ENCODE peak calls at places on chromosome 10, in six cellular contexts. One of them, this sample, is unnamed.
A peak's percentile ranks its signal among the peaks of the same experiment; 100 is the strongest.

GRCh38 chr10:75211007-75211735 is 575 bp downstream of the VDAC2 start:
- DNase-seq in dorsolateral prefrontal cortex: no peak
- DNase-seq in pancreas: peak; percentile 81
- DNase-seq in transverse colon: peak; percentile 64
- DNase-seq in prostate gland: no peak
- DNase-seq in breast epithelium: no peak
- DNase-seq in this sample: no peak

GRCh38 chr10:88565072-88565471 is 18.0 kb downstream of the RNLS start:
- DNase-seq in dorsolateral prefrontal cortex: no peak
- DNase-seq in pancreas: no peak
- DNase-seq in transverse colon: no peak
- DNase-seq in prostate gland: no peak
- DNase-seq in breast epithelium: no peak
- DNase-seq in this sample: no peak

GRCh38 chr10:2674451-2674850 is 392.9 kb upstream of the PFKP start:
- DNase-seq in dorsolateral prefrontal cortex: no peak
- DNase-seq in pancreas: no peak
- DNase-seq in transverse colon: no peak
- DNase-seq in prostate gland: no peak
- DNase-seq in breast epithelium: no peak
- DNase-seq in this sample: no peak

GRCh38 chr10:13659887-13660544 is 73.3 kb downstream of the PRPF18 start:
- DNase-seq in dorsolateral prefrontal cortex: peak; percentile 70
- DNase-seq in pancreas: no peak
- DNase-seq in transverse colon: peak; percentile 59
- DNase-seq in prostate gland: peak; percentile 30
- DNase-seq in breast epithelium: peak; percentile 62
- DNase-seq in this sample: peak; percentile 51

GRCh38 chr10:129916506-129916995 is 47.5 kb downstream of the EBF3 start:
- DNase-seq in dorsolateral prefrontal cortex: no peak
- DNase-seq in pancreas: no peak
- DNase-seq in transverse colon: no peak
- DNase-seq in prostate gland: no peak
- DNase-seq in breast epithelium: peak; percentile 39
- DNase-seq in this sample: no peak

GRCh38 chr10:53650794-53651193 is 878.2 kb upstream of the MBL2 start:
- DNase-seq in dorsolateral prefrontal cortex: no peak
- DNase-seq in pancreas: no peak
- DNase-seq in transverse colon: no peak
- DNase-seq in prostate gland: no peak
- DNase-seq in breast epithelium: no peak
- DNase-seq in this sample: no peak

GRCh38 chr10:63201118-63201517 is 68.0 kb downstream of the NRBF2 start:
- DNase-seq in dorsolateral prefrontal cortex: no peak
- DNase-seq in pancreas: no peak
- DNase-seq in transverse colon: no peak
- DNase-seq in prostate gland: no peak
- DNase-seq in breast epithelium: no peak
- DNase-seq in this sample: no peak

GRCh38 chr10:5943536-5943935 is 33.8 kb downstream of the IL15RA start:
- DNase-seq in dorsolateral prefrontal cortex: no peak
- DNase-seq in pancreas: no peak
- DNase-seq in transverse colon: no peak
- DNase-seq in prostate gland: no peak
- DNase-seq in breast epithelium: no peak
- DNase-seq in this sample: no peak

GRCh38 chr10:122861724-122862161 is 16.1 kb upstream of the CUZD1 start:
- DNase-seq in dorsolateral prefrontal cortex: no peak
- DNase-seq in pancreas: no peak
- DNase-seq in transverse colon: no peak
- DNase-seq in prostate gland: no peak
- DNase-seq in breast epithelium: no peak
- DNase-seq in this sample: no peak

GRCh38 chr10:19968745-19969144 is 152.5 kb downstream of the PLXDC2 start:
- DNase-seq in dorsolateral prefrontal cortex: no peak
- DNase-seq in pancreas: no peak
- DNase-seq in transverse colon: no peak
- DNase-seq in prostate gland: no peak
- DNase-seq in breast epithelium: no peak
- DNase-seq in this sample: no peak

GRCh38 chr10:6431186-6431585 is 148.9 kb downstream of the PRKCQ start:
- DNase-seq in dorsolateral prefrontal cortex: no peak
- DNase-seq in pancreas: no peak
- DNase-seq in transverse colon: no peak
- DNase-seq in prostate gland: no peak
- DNase-seq in breast epithelium: no peak
- DNase-seq in this sample: no peak

GRCh38 chr10:96835826-96836365 is 3.8 kb downstream of the LCOR start:
- DNase-seq in dorsolateral prefrontal cortex: no peak
- DNase-seq in pancreas: no peak
- DNase-seq in transverse colon: no peak
- DNase-seq in prostate gland: no peak
- DNase-seq in breast epithelium: no peak
- DNase-seq in this sample: no peak

GRCh38 chr10:93028881-93029280 is 31.7 kb upstream of the CYP26C1 start:
- DNase-seq in dorsolateral prefrontal cortex: no peak
- DNase-seq in pancreas: no peak
- DNase-seq in transverse colon: no peak
- DNase-seq in prostate gland: no peak
- DNase-seq in breast epithelium: no peak
- DNase-seq in this sample: no peak

GRCh38 chr10:60810437-60811182 is 32.3 kb downstream of the CDK1 start:
- DNase-seq in dorsolateral prefrontal cortex: no peak
- DNase-seq in pancreas: no peak
- DNase-seq in transverse colon: no peak
- DNase-seq in prostate gland: peak; percentile 17
- DNase-seq in breast epithelium: no peak
- DNase-seq in this sample: no peak

GRCh38 chr10:26448706-26449435 is 10.7 kb downstream of the APBB1IP start:
- DNase-seq in dorsolateral prefrontal cortex: no peak
- DNase-seq in pancreas: no peak
- DNase-seq in transverse colon: peak; percentile 60
- DNase-seq in prostate gland: no peak
- DNase-seq in breast epithelium: no peak
- DNase-seq in this sample: no peak

DNA sequence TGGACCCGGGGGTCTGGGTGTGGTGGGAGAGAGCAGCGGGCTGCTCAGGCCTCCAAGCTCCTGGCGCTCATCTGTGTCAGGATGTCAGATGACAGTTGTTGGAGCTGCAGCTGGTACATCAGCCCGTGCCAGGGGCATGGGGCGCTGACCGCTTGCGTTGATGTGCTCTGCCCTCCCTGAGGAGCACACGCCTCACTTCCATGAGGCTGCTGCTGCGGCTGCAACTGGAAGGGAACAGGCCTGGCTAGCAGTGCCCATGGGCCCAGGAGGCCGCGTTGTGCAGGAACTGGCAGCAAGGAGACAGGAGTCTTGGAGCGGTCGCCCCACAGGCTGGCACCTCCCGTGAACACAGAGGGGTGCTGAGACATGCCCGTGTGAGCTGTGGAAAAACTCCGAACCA is 361.3 kb upstream of the MKI67 start:
- DNase-seq in dorsolateral prefrontal cortex: no peak
- DNase-seq in pancreas: no peak
- DNase-seq in transverse colon: no peak
- DNase-seq in prostate gland: no peak
- DNase-seq in breast epithelium: no peak
- DNase-seq in this sample: no peak
- H3K27ac ChIP-seq in dorsolateral prefrontal cortex: no peak overlapping the region
- H3K27ac ChIP-seq in pancreas: no peak overlapping the region
- H3K27ac ChIP-seq in transverse colon: no peak overlapping the region
- H3K27ac ChIP-seq in prostate gland: no peak overlapping the region
- H3K27ac ChIP-seq in breast epithelium: no peak overlapping the region
- H3K27ac ChIP-seq in this sample: no peak overlapping the region

GRCh38 chr10:30986027-30986672 is 45.5 kb downstream of the ZNF438 start:
- DNase-seq in dorsolateral prefrontal cortex: no peak
- DNase-seq in pancreas: no peak
- DNase-seq in transverse colon: no peak
- DNase-seq in prostate gland: no peak
- DNase-seq in breast epithelium: no peak
- DNase-seq in this sample: no peak
- H3K27ac ChIP-seq in dorsolateral prefrontal cortex: no peak overlapping the region
- H3K27ac ChIP-seq in pancreas: no peak overlapping the region
- H3K27ac ChIP-seq in transverse colon: no peak overlapping the region
- H3K27ac ChIP-seq in prostate gland: no peak overlapping the region
- H3K27ac ChIP-seq in breast epithelium: no peak overlapping the region
- H3K27ac ChIP-seq in this sample: no peak overlapping the region

GRCh38 chr10:47222461-47222860 is 77.5 kb upstream of the GDF10 start:
- DNase-seq in dorsolateral prefrontal cortex: no peak
- DNase-seq in pancreas: no peak
- DNase-seq in transverse colon: no peak
- DNase-seq in prostate gland: no peak
- DNase-seq in breast epithelium: no peak
- DNase-seq in this sample: no peak
- H3K27ac ChIP-seq in dorsolateral prefrontal cortex: no peak overlapping the region
- H3K27ac ChIP-seq in pancreas: no peak overlapping the region
- H3K27ac ChIP-seq in transverse colon: no peak overlapping the region
- H3K27ac ChIP-seq in prostate gland: no peak overlapping the region
- H3K27ac ChIP-seq in breast epithelium: no peak overlapping the region
- H3K27ac ChIP-seq in this sample: no peak overlapping the region

GRCh38 chr10:116974442-116975005 is 30.5 kb downstream of the SHTN1 start:
- DNase-seq in dorsolateral prefrontal cortex: no peak
- DNase-seq in pancreas: no peak
- DNase-seq in transverse colon: no peak
- DNase-seq in prostate gland: no peak
- DNase-seq in breast epithelium: no peak
- DNase-seq in this sample: no peak
- H3K27ac ChIP-seq in dorsolateral prefrontal cortex: peak overlapping the region; percentile 99
- H3K27ac ChIP-seq in pancreas: no peak overlapping the region
- H3K27ac ChIP-seq in transverse colon: no peak overlapping the region
- H3K27ac ChIP-seq in prostate gland: no peak overlapping the region
- H3K27ac ChIP-seq in breast epithelium: no peak overlapping the region
- H3K27ac ChIP-seq in this sample: peak overlapping the region; percentile 95

This sample was measured in caudate nucleus.